ENCODE peak calls at places on chromosomes 13 and 19, in four cellular contexts. One of them, this sample, is unnamed.

GRCh38 chr19:12975221-12975756 is 5.9 kb downstream of the DAND5 start:
- DNase-seq in heart left ventricle: no peak
- DNase-seq in BE2C: peak; percentile 57
- DNase-seq in WERI-Rb-1: no peak
- DNase-seq in this sample: no peak

GRCh38 chr13:105345116-105345515 is 1190.3 kb downstream of the EFNB2 start:
- DNase-seq in WERI-Rb-1: no peak
- DNase-seq in heart left ventricle: no peak
- DNase-seq in BE2C: no peak
- DNase-seq in this sample: no peak

GRCh38 chr13:73672492-73672891 is 461.7 kb downstream of the KLF12 start:
- DNase-seq in heart left ventricle: no peak
- DNase-seq in WERI-Rb-1: no peak
- DNase-seq in BE2C: no peak
- DNase-seq in this sample: no peak

GRCh38 chr19:15421726-15422260 is 3.0 kb upstream of the AKAP8L start:
- DNase-seq in heart left ventricle: peak; percentile 72
- DNase-seq in BE2C: peak; percentile 84
- DNase-seq in WERI-Rb-1: no peak
- DNase-seq in this sample: no peak

GRCh38 chr13:79781829-79782540 is 301.0 kb downstream of the NDFIP2 start:
- DNase-seq in BE2C: no peak
- DNase-seq in WERI-Rb-1: no peak
- DNase-seq in heart left ventricle: no peak
- DNase-seq in this sample: no peak

GRCh38 chr13:72920097-72920496 is 138.2 kb downstream of the PIBF1 start:
- DNase-seq in WERI-Rb-1: no peak
- DNase-seq in heart left ventricle: peak; percentile 43
- DNase-seq in BE2C: no peak
- DNase-seq in this sample: no peak

GRCh38 chr13:73082471-73082870 is 23.7 kb downstream of the KLF5 start:
- DNase-seq in BE2C: no peak
- DNase-seq in WERI-Rb-1: no peak
- DNase-seq in heart left ventricle: no peak
- DNase-seq in this sample: no peak

GRCh38 chr13:33207616-33207964 is 78.0 kb downstream of the STARD13 start:
- DNase-seq in BE2C: peak; percentile 66
- DNase-seq in WERI-Rb-1: peak; percentile 86
- DNase-seq in heart left ventricle: no peak
- DNase-seq in this sample: no peak

GRCh38 chr13:26425439-26426358 is 131.8 kb upstream of the WASF3 start:
- DNase-seq in BE2C: no peak
- DNase-seq in WERI-Rb-1: no peak
- DNase-seq in heart left ventricle: no peak
- DNase-seq in this sample: peak; percentile 30

GRCh38 chr13:43269037-43269476 is 245.7 kb downstream of the DNAJC15 start:
- DNase-seq in BE2C: no peak
- DNase-seq in WERI-Rb-1: no peak
- DNase-seq in heart left ventricle: peak; percentile 16
- DNase-seq in this sample: peak; percentile 53

GRCh38 chr19:27776020-27776419 is 1436.9 kb downstream of the UQCRFS1 start:
- DNase-seq in heart left ventricle: no peak
- DNase-seq in BE2C: peak; percentile 63
- DNase-seq in WERI-Rb-1: peak; percentile 46
- DNase-seq in this sample: no peak

GRCh38 chr19:18514800-18515682 is 6.8 kb downstream of the ELL start:
- DNase-seq in BE2C: no peak
- DNase-seq in WERI-Rb-1: no peak
- DNase-seq in heart left ventricle: peak; percentile 49
- DNase-seq in this sample: peak; percentile 64

GRCh38 chr13:97109841-97110492 is 112.2 kb upstream of the MBNL2 start:
- DNase-seq in WERI-Rb-1: peak; percentile 93
- DNase-seq in BE2C: peak; percentile 94
- DNase-seq in heart left ventricle: peak; percentile 90
- DNase-seq in this sample: peak; percentile 86

GRCh38 chr13:52617070-52618060 is 24.9 kb upstream of the HNRNPA1L2 start:
- DNase-seq in WERI-Rb-1: peak; percentile 78
- DNase-seq in BE2C: peak; percentile 91
- DNase-seq in heart left ventricle: peak; percentile 84
- DNase-seq in this sample: peak; percentile 89

GRCh38 chr13:52615134-52615801 is 27.0 kb upstream of the HNRNPA1L2 start:
- DNase-seq in WERI-Rb-1: no peak
- DNase-seq in BE2C: no peak
- DNase-seq in heart left ventricle: no peak
- DNase-seq in this sample: no peak

DNA sequence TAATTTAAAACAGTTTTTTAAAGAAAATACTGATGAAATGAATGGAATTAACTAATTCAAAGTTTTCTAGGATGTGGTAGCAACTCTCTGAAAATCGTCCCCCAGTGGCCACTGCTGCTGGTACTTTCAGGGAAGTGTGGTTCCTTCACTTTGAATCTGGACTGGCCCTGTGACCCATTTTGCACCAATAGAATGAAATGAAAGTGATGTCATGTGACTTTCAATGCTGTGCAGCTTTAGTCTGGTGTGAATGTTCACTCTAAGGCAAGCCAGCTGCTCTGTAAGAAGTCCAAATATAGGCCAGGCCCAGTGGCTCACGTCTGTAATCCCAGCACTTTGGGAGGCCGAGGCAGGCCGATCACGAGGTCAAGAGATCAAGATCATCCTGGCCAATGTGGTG is 26.4 kb upstream of the HNRNPA1L2 start:
- DNase-seq in WERI-Rb-1: no peak
- DNase-seq in BE2C: no peak
- DNase-seq in heart left ventricle: no peak
- DNase-seq in this sample: no peak
- H3K9me3 ChIP-seq in WERI-Rb-1: no peaks in the 10 kb centered on the region
- H3K9me3 ChIP-seq in BE2C: no peaks in the 10 kb centered on the region
- H3K9me3 ChIP-seq in heart left ventricle: no peaks in the 10 kb centered on the region
- H3K9me3 ChIP-seq in this sample: no peaks in the 10 kb centered on the region

DNA sequence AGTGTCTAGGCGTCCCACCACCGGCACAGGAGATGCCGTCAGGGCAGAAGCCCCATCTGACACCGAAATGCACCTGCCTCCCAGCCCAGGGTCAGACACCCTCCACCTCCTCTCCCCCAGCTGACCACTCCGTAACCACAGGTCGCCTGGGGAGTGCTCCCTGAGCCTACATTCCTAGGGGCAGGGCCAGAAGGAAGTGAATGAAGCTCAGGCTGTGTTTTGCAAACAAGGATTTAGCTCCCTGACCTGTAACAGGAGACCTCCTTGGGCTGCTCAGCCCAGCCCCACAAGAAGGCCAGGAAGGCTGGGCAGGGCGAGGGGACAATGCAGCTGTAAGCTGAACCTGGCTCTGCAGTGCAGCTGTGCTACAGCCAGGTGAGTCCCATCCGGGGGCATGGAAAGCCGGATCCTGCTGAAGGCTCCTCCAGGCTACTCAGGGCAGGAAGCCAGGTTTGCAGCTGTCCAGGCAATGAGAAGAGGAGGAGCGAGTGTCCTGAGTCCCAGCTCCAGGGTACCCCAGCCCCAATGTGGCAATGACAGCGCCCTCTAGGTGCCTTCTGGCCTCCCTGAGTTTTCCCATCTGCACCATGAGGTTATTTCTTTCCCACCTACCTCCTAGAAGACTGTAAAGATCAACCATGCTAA is 42.1 kb downstream of the RHPN2 start:
- DNase-seq in heart left ventricle: no peak
- DNase-seq in BE2C: no peak
- DNase-seq in WERI-Rb-1: no peak
- DNase-seq in this sample: no peak
- H3K4me3 ChIP-seq in heart left ventricle: no peak overlapping the region
- H3K4me3 ChIP-seq in BE2C: no peak overlapping the region
- H3K4me3 ChIP-seq in WERI-Rb-1: no peak overlapping the region
- H3K4me3 ChIP-seq in this sample: no peak overlapping the region

GRCh38 chr19:49854861-49855263 is 3.9 kb downstream of the PTOV1 start:
- DNase-seq in BE2C: no peak
- DNase-seq in heart left ventricle: no peak
- DNase-seq in WERI-Rb-1: no peak
- DNase-seq in this sample: peak; percentile 67
- H3K9me3 ChIP-seq in BE2C: no peaks in the 10 kb centered on the region
- H3K9me3 ChIP-seq in heart left ventricle: no peaks in the 10 kb centered on the region
- H3K9me3 ChIP-seq in WERI-Rb-1: no peaks in the 10 kb centered on the region
- H3K9me3 ChIP-seq in this sample: no peaks in the 10 kb centered on the region

GRCh38 chr19:16593181-16593580 is 21.0 kb upstream of the SLC35E1 start:
- DNase-seq in WERI-Rb-1: no peak
- DNase-seq in heart left ventricle: no peak
- DNase-seq in BE2C: no peak
- DNase-seq in this sample: no peak

GRCh38 chr19:16595097-16595496 is 22.9 kb upstream of the SLC35E1 start:
- DNase-seq in BE2C: no peak
- DNase-seq in heart left ventricle: no peak
- DNase-seq in WERI-Rb-1: no peak
- DNase-seq in this sample: no peak

GRCh38 chr19:16594681-16595091 is 22.5 kb upstream of the SLC35E1 start:
- DNase-seq in WERI-Rb-1: no peak
- DNase-seq in BE2C: no peak
- DNase-seq in heart left ventricle: no peak
- DNase-seq in this sample: peak; percentile 46

GRCh38 chr19:16591803-16592556 is 19.8 kb upstream of the SLC35E1 start:
- DNase-seq in heart left ventricle: no peak
- DNase-seq in WERI-Rb-1: no peak
- DNase-seq in BE2C: no peak
- DNase-seq in this sample: no peak

GRCh38 chr19:16594131-16594586 is 21.9 kb upstream of the SLC35E1 start:
- DNase-seq in BE2C: no peak
- DNase-seq in WERI-Rb-1: no peak
- DNase-seq in heart left ventricle: no peak
- DNase-seq in this sample: no peak
- H3K4me3 ChIP-seq in BE2C: no peak overlapping the region
- H3K4me3 ChIP-seq in WERI-Rb-1: no peak overlapping the region
- H3K4me3 ChIP-seq in heart left ventricle: no peak overlapping the region
- H3K4me3 ChIP-seq in this sample: no peak overlapping the region

GRCh38 chr19:57872450-57872849 is 16.4 kb downstream of the ZNF814 start:
- DNase-seq in BE2C: no peak
- DNase-seq in WERI-Rb-1: no peak
- DNase-seq in heart left ventricle: no peak
- DNase-seq in this sample: no peak
- H3K9me3 ChIP-seq in BE2C: peaks cover 1% of the 10 kb centered on the region
- H3K9me3 ChIP-seq in WERI-Rb-1: peaks cover 3% of the 10 kb centered on the region
- H3K9me3 ChIP-seq in heart left ventricle: peaks cover 96% of the 10 kb centered on the region
- H3K9me3 ChIP-seq in this sample: peaks cover 92% of the 10 kb centered on the region

DNA sequence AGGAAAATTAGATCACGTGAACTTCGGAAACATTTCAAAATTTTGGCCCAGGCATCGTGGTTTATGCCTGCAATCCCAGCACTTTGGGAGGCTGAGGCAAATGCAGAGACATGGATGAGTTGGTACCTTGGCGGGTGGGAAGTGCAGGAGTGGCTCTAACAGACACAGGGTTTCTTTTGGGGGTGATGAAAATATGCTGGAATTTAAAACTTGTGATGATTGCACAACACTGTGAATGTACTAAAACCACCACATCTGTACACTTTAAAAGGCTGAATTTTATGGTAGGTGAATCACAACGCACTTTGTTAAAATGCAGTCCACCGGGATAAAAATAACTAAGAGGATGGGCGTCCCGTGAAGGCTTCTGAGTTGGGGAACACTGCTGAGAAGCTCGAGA is 47.2 kb downstream of the MLLT1 start:
- DNase-seq in WERI-Rb-1: no peak
- DNase-seq in heart left ventricle: no peak
- DNase-seq in BE2C: no peak
- DNase-seq in this sample: no peak
- H3K4me3 ChIP-seq in WERI-Rb-1: no peak overlapping the region
- H3K4me3 ChIP-seq in heart left ventricle: no peak overlapping the region
- H3K4me3 ChIP-seq in BE2C: no peak overlapping the region
- H3K4me3 ChIP-seq in this sample: no peak overlapping the region

DNA sequence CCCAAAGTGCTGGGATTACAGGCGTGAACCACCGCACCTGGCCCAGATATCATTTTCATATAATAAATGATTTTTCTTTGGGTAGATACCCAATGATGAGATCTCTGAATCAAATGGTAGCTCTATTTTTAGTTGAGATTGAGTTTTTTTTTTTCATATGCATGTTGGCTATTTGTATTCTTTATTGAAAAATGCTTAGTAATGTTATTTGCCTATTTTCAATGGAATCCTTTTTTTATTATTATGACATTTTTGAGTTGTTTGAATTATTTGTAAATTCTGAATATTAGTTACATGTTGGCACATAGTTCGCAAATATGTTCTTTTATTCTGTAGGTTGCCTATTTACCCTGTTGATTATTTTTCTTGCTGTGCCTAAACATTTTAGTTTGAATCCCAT is 55.8 kb downstream of the ZNF254 start:
- DNase-seq in BE2C: no peak
- DNase-seq in heart left ventricle: no peak
- DNase-seq in WERI-Rb-1: no peak
- DNase-seq in this sample: no peak
- H3K9me3 ChIP-seq in BE2C: no peaks in the 10 kb centered on the region
- H3K9me3 ChIP-seq in heart left ventricle: peaks cover 99% of the 10 kb centered on the region
- H3K9me3 ChIP-seq in WERI-Rb-1: no peaks in the 10 kb centered on the region
- H3K9me3 ChIP-seq in this sample: peaks cover 88% of the 10 kb centered on the region